ENCODE peak calls at places on chromosomes 11 and 22, in eight cellular contexts. One of them, this sample, is unnamed.

GRCh38 chr11:86592047-86592564 is 80.3 kb downstream of the ME3 start:
- DNase-seq in immature natural killer cell: no peak
- DNase-seq in dorsolateral prefrontal cortex: no peak
- DNase-seq in GM23338: no peak
- DNase-seq in Ammon's horn: no peak
- DNase-seq in MM.1S: no peak
- DNase-seq in heart left ventricle: no peak
- DNase-seq in nephron progenitor cell: no peak
- DNase-seq in this sample: no peak

GRCh38 chr11:128705124-128705920 is 11.4 kb downstream of the FLI1 start:
- DNase-seq in nephron progenitor cell: no peak
- DNase-seq in GM23338: no peak
- DNase-seq in MM.1S: no peak
- DNase-seq in dorsolateral prefrontal cortex: no peak
- DNase-seq in Ammon's horn: no peak
- DNase-seq in heart left ventricle: no peak
- DNase-seq in immature natural killer cell: no peak
- DNase-seq in this sample: no peak

GRCh38 chr11:8691601-8692000 is 9.0 kb downstream of the RPL27A start:
- DNase-seq in nephron progenitor cell: no peak
- DNase-seq in heart left ventricle: no peak
- DNase-seq in Ammon's horn: no peak
- DNase-seq in GM23338: no peak
- DNase-seq in dorsolateral prefrontal cortex: no peak
- DNase-seq in MM.1S: no peak
- DNase-seq in immature natural killer cell: no peak
- DNase-seq in this sample: no peak

GRCh38 chr22:44659140-44659539 is 42.9 kb upstream of the PRR5 start:
- DNase-seq in MM.1S: no peak
- DNase-seq in immature natural killer cell: no peak
- DNase-seq in Ammon's horn: peak; percentile 65
- DNase-seq in heart left ventricle: peak; percentile 41
- DNase-seq in nephron progenitor cell: no peak
- DNase-seq in dorsolateral prefrontal cortex: no peak
- DNase-seq in GM23338: no peak
- DNase-seq in this sample: no peak

GRCh38 chr11:63564785-63565350 is 1.7 kb upstream of the PLAAT2 start:
- DNase-seq in immature natural killer cell: no peak
- DNase-seq in heart left ventricle: no peak
- DNase-seq in MM.1S: no peak
- DNase-seq in dorsolateral prefrontal cortex: no peak
- DNase-seq in Ammon's horn: no peak
- DNase-seq in GM23338: no peak
- DNase-seq in nephron progenitor cell: no peak
- DNase-seq in this sample: no peak

GRCh38 chr11:46222485-46223251 is 54.8 kb upstream of the CREB3L1 start:
- DNase-seq in nephron progenitor cell: no peak
- DNase-seq in Ammon's horn: no peak
- DNase-seq in immature natural killer cell: no peak
- DNase-seq in MM.1S: no peak
- DNase-seq in heart left ventricle: no peak
- DNase-seq in dorsolateral prefrontal cortex: no peak
- DNase-seq in GM23338: no peak
- DNase-seq in this sample: no peak

GRCh38 chr11:93474122-93474521 is 69.1 kb downstream of the SMCO4 start:
- DNase-seq in heart left ventricle: no peak
- DNase-seq in MM.1S: no peak
- DNase-seq in nephron progenitor cell: no peak
- DNase-seq in GM23338: no peak
- DNase-seq in dorsolateral prefrontal cortex: no peak
- DNase-seq in immature natural killer cell: no peak
- DNase-seq in Ammon's horn: no peak
- DNase-seq in this sample: no peak

GRCh38 chr11:114785820-114786219 is 107.5 kb downstream of the NXPE2 start:
- DNase-seq in Ammon's horn: no peak
- DNase-seq in nephron progenitor cell: no peak
- DNase-seq in GM23338: no peak
- DNase-seq in heart left ventricle: no peak
- DNase-seq in dorsolateral prefrontal cortex: no peak
- DNase-seq in MM.1S: no peak
- DNase-seq in immature natural killer cell: no peak
- DNase-seq in this sample: no peak

GRCh38 chr22:48654492-48654891 is 1173.2 kb downstream of the BRD1 start:
- DNase-seq in immature natural killer cell: no peak
- DNase-seq in nephron progenitor cell: no peak
- DNase-seq in heart left ventricle: no peak
- DNase-seq in Ammon's horn: no peak
- DNase-seq in GM23338: no peak
- DNase-seq in MM.1S: no peak
- DNase-seq in dorsolateral prefrontal cortex: no peak
- DNase-seq in this sample: no peak

GRCh38 chr11:122115520-122116343 is at the start of gene BLID:
- DNase-seq in dorsolateral prefrontal cortex: peak; percentile 57
- DNase-seq in GM23338: peak; percentile 88
- DNase-seq in immature natural killer cell: no peak
- DNase-seq in MM.1S: no peak
- DNase-seq in Ammon's horn: peak; percentile 50
- DNase-seq in nephron progenitor cell: peak; percentile 61
- DNase-seq in heart left ventricle: peak; percentile 29
- DNase-seq in this sample: peak; percentile 80

GRCh38 chr11:88384678-88385015 is 47.1 kb upstream of the CTSC start:
- DNase-seq in heart left ventricle: no peak
- DNase-seq in MM.1S: no peak
- DNase-seq in Ammon's horn: no peak
- DNase-seq in nephron progenitor cell: no peak
- DNase-seq in immature natural killer cell: no peak
- DNase-seq in dorsolateral prefrontal cortex: no peak
- DNase-seq in GM23338: no peak
- DNase-seq in this sample: peak; percentile 12

GRCh38 chr11:11843233-11843632 is 1.5 kb downstream of the USP47 start:
- DNase-seq in immature natural killer cell: no peak
- DNase-seq in GM23338: no peak
- DNase-seq in dorsolateral prefrontal cortex: no peak
- DNase-seq in heart left ventricle: no peak
- DNase-seq in nephron progenitor cell: no peak
- DNase-seq in Ammon's horn: peak; percentile 26
- DNase-seq in MM.1S: no peak
- DNase-seq in this sample: peak; percentile 11

GRCh38 chr22:28986366-28986765 is 75.3 kb downstream of the C22orf31 start:
- DNase-seq in nephron progenitor cell: no peak
- DNase-seq in GM23338: no peak
- DNase-seq in MM.1S: no peak
- DNase-seq in dorsolateral prefrontal cortex: no peak
- DNase-seq in immature natural killer cell: no peak
- DNase-seq in heart left ventricle: no peak
- DNase-seq in Ammon's horn: no peak
- DNase-seq in this sample: no peak